ENCODE peak calls at places on chromosomes 6 and 20, in seven cellular contexts. U is cardiac fibroblast, R is psoas muscle, P is choroid plexus epithelial cell, O is right lobe of liver, D is DND-41, Q is fibroblast of pulmonary artery. J is an unnamed sample.
A peak's percentile ranks its signal among the peaks of the same experiment; 100 is the strongest.

GRCh38 chr6:24323632-24324337 is 34.1 kb downstream of the DCDC2 start:
- DNase-seq in O (no peak), P (no peak), U (peak; percentile 31), D (no peak), R (no peak), Q (peak; percentile 47), J (no peak)

GRCh38 chr20:33719277-33719988 is 677 bp downstream of the PXMP4 start:
- DNase-seq in R (no peak), U (peak; percentile 6), O (no peak), D (no peak), Q (no peak), P (no peak), J (peak; percentile 4)

GRCh38 chr6:131368077-131368911 is 204.7 kb upstream of the ARG1 start:
- DNase-seq in O (peak; percentile 78), R (peak; percentile 20), Q (peak; percentile 57), D (peak; percentile 55), P (peak; percentile 29), U (peak; percentile 6), J (peak; percentile 72)

GRCh38 chr6:33289784-33290315 is 449 bp downstream of the PFDN6 start:
- DNase-seq in D (no peak), Q (no peak), O (no peak), P (no peak), U (no peak), R (no peak), J (no peak)

GRCh38 chr6:53311586-53311935 is 37.2 kb downstream of the ELOVL5 start:
- DNase-seq in O (no peak), D (no peak), U (peak; percentile 55), R (no peak), P (no peak), Q (no peak), J (peak; percentile 40)

GRCh38 chr6:82123632-82124031 is 123.9 kb downstream of the IBTK start:
- DNase-seq in R (no peak), P (no peak), U (no peak), D (no peak), Q (no peak), O (no peak), J (no peak)

GRCh38 chr20:1371830-1372539 is 20.9 kb downstream of the FKBP1A start:
- DNase-seq in Q (no peak), R (no peak), P (no peak), D (no peak), U (no peak), O (no peak), J (no peak)

GRCh38 chr6:34791164-34791841 is 580 bp upstream of the BLTP3A start:
- DNase-seq in O (peak; percentile 70), R (peak; percentile 24), D (no peak), Q (peak; percentile 21), U (peak; percentile 39), P (peak; percentile 28), J (no peak)

GRCh38 chr20:10177326-10177725 is 41.3 kb upstream of the SNAP25 start:
- DNase-seq in O (no peak), D (no peak), P (no peak), Q (no peak), R (no peak), U (no peak), J (no peak)

GRCh38 chr6:168342626-168343025 is 23.0 kb upstream of the DACT2 start:
- DNase-seq in D (no peak), Q (no peak), O (no peak), R (no peak), P (no peak), U (no peak), J (no peak)

GRCh38 chr6:132400641-132401119 is 595 bp downstream of the MOXD1 start:
- DNase-seq in U (peak; percentile 18), O (no peak), D (no peak), R (no peak), Q (no peak), P (no peak), J (no peak)

GRCh38 chr6:145480024-145480423 is 255.3 kb downstream of the EPM2A start:
- DNase-seq in D (no peak), R (no peak), U (no peak), O (no peak), P (no peak), Q (no peak), J (no peak)

GRCh38 chr6:156250593-156250992 is 526.6 kb upstream of the ARID1B start:
- DNase-seq in U (no peak), Q (no peak), P (no peak), R (no peak), D (no peak), O (no peak), J (no peak)

GRCh38 chr20:54431545-54431944 is 43.8 kb upstream of the DOK5 start:
- DNase-seq in O (no peak), R (no peak), P (no peak), D (no peak), U (peak; percentile 14), Q (no peak), J (peak; percentile 86)

GRCh38 chr6:73455865-73456629 is 4.0 kb upstream of the CGAS start:
- DNase-seq in Q (peak; percentile 91), D (no peak), U (peak; percentile 76), R (no peak), P (peak; percentile 74), O (no peak), J (peak; percentile 59)
- TF ChIP-seq CTCF in Q (no peak), D (no peak), U (no peak), R (no peak), P (no peak), O (no peak), J (no peak)

GRCh38 chr6:109295109-109295765 is 87.0 kb downstream of the CD164 start:
- DNase-seq in R (no peak), U (no peak), D (no peak), O (no peak), Q (no peak), P (no peak), J (no peak)
- H3K4me3 ChIP-seq in R (no peak overlapping the region), U (no peak overlapping the region), D (no peak overlapping the region), O (no peak overlapping the region), Q (no peak overlapping the region), P (no peak overlapping the region), J (no peak overlapping the region)

GRCh38 chr6:163340201-163340887 is 74.2 kb upstream of the QKI start:
- DNase-seq in U (no peak), O (no peak), R (no peak), D (no peak), P (no peak), Q (no peak), J (no peak)
- TF ChIP-seq CTCF in U (no peak), O (no peak), R (peak; percentile 18), D (no peak), P (peak; percentile 28), Q (no peak), J (no peak)

DNA sequence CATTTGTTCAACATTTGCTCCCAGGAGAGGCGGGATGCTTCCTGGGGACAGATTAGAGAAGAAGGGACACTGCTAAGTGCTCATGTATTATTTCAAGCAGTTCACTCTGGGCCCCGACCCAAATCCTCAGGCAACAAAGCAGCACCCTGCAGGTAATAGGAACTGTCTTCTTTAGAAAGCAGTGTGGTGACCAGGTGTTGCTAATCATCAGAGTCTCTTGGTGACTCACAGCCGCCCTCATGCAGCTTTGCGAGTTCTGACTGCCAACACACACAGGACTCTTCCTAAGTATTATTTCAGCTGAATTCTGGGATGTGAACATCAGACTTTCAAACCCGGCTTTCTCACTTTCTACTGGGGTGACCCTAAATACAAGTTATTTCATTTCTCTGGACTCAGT is 356.4 kb downstream of the PRKN start:
- DNase-seq in D (no peak), U (no peak), O (no peak), Q (no peak), P (no peak), R (no peak), J (no peak)
- H3K4me3 ChIP-seq in D (no peak overlapping the region), U (no peak overlapping the region), O (no peak overlapping the region), Q (no peak overlapping the region), P (no peak overlapping the region), R (no peak overlapping the region), J (no peak overlapping the region)

DNA sequence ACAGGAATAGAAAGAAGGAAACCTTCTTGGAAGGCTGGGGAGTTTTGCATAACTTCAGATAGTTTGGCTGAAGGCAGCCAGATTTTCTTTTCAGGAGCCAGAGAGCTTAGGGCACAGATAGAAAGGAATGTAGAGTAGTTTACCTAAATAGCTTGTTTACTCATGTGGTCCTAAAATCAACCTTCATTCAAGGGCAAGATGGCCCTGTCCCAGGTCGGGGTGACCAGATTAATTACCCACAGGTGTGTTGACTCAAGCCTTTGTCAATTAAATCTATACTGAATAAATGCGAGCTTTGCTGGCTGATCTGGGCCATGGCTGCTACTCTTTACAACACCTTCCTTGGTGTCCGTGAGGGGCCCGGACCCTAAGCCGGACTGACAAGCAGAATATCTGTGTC is 792.0 kb upstream of the MAN1A1 start:
- DNase-seq in D (no peak), Q (no peak), O (no peak), P (no peak), U (no peak), R (no peak), J (no peak)
- TF ChIP-seq CTCF in D (no peak), Q (no peak), O (no peak), P (no peak), U (no peak), R (no peak), J (no peak)

GRCh38 chr20:37567671-37568588 is 40.3 kb upstream of the BLCAP start:
- DNase-seq in Q (peak; percentile 4), U (no peak), P (peak; percentile 17), D (peak; percentile 63), O (no peak), R (no peak), J (no peak)
- H3K4me3 ChIP-seq in Q (no peak overlapping the region), U (no peak overlapping the region), P (no peak overlapping the region), D (peak overlapping the region; percentile 41), O (no peak overlapping the region), R (no peak overlapping the region), J (no peak overlapping the region)

GRCh38 chr6:13807691-13808090 is 6.7 kb downstream of the MCUR1 start:
- DNase-seq in Q (peak; percentile 22), P (peak; percentile 25), U (peak; percentile 22), R (no peak), D (no peak), O (no peak), J (no peak)
- TF ChIP-seq CTCF in Q (no peak), P (no peak), U (no peak), R (no peak), D (no peak), O (no peak), J (no peak)

DNA sequence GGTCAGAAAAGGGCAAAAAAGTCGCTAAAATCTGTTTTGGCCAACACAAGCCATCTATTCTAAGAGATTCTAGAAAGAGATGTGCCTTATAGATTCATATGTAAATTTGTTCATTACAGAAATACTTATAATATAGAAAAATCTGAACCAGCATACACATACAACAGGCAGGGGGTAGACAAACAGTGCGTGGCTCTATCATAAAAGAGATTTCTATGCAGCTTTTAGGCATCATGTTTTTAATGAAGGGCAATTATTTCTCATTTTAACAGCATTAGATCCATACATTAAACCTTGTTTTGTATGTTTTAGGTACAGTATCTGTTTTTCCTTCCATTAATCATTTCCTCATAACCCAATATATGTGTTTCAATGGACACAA is 664 bp downstream of the BTN3A3 start:
- DNase-seq in Q (no peak), O (no peak), P (no peak), R (no peak), U (no peak), D (no peak), J (no peak)
- H3K4me3 ChIP-seq in Q (peak overlapping the region; percentile 67), O (peak overlapping the region; percentile 60), P (peak overlapping the region; percentile 67), R (peak overlapping the region; percentile 70), U (peak overlapping the region; percentile 63), D (peak overlapping the region; percentile 88), J (peak overlapping the region; percentile 83)

GRCh38 chr6:69489970-69490369 is 306.8 kb downstream of the LMBRD1 start:
- DNase-seq in Q (no peak), O (no peak), P (no peak), R (no peak), U (no peak), D (no peak), J (no peak)

GRCh38 chr6:69487688-69488087 is 309.1 kb downstream of the LMBRD1 start:
- DNase-seq in Q (no peak), O (no peak), U (peak; percentile 7), P (peak; percentile 1), R (no peak), D (no peak), J (no peak)
- TF ChIP-seq CTCF in Q (peak; percentile 9), O (no peak), U (peak; percentile 23), P (peak; percentile 28), R (peak; percentile 14), D (peak; percentile 46), J (peak; percentile 11)

J was measured in fibroblast of the aortic adventitia.